ENCODE peak calls at places on chromosomes 5 and 9, in six cellular contexts. B is SK-N-SH, K is H1, R is HepG2, G is GM12878, J is HCT116. T is an unnamed sample.

GRCh38 chr9:115939065-115939765 is 214.4 kb upstream of the PAPPA start:
- DNase-seq in B (no peak), K (no peak), R (no peak), G (no peak), J (no peak), T (no peak)

GRCh38 chr5:111197523-111197922 is 26.7 kb upstream of the CAMK4 start:
- DNase-seq in B (peak), K (no peak), R (peak), G (no peak), J (no peak), T (no peak)

GRCh38 chr5:112379541-112380325 is 39.3 kb downstream of the EPB41L4A start:
- DNase-seq in B (no peak), K (no peak), R (no peak), G (no peak), J (no peak), T (no peak)

GRCh38 chr5:73816656-73817420 is 190.8 kb downstream of the ARHGEF28 start:
- DNase-seq in B (no peak), K (no peak), R (no peak), G (no peak), J (no peak), T (no peak)

GRCh38 chr5:34930527-34930844 is 1.1 kb downstream of the DNAJC21 start:
- DNase-seq in B (no peak), K (no peak), R (no peak), G (no peak), J (no peak), T (no peak)

GRCh38 chr5:137831526-137831925 is 36.1 kb upstream of the MYOT start:
- DNase-seq in B (no peak), K (no peak), R (no peak), G (no peak), J (no peak), T (no peak)

GRCh38 chr9:126335837-126336236 is 9.2 kb downstream of the MVB12B start:
- DNase-seq in B (peak), K (no peak), R (no peak), G (no peak), J (no peak), T (no peak)

GRCh38 chr9:123002754-123003153 is 30.7 kb upstream of the GPR21 start:
- DNase-seq in B (no peak), K (no peak), R (no peak), G (no peak), J (no peak), T (no peak)

GRCh38 chr9:126985870-126986498 is 71.4 kb downstream of the RALGPS1 start:
- DNase-seq in B (no peak), K (no peak), R (peak), G (peak), J (peak), T (no peak)

GRCh38 chr9:121574771-121575519 is 75.3 kb upstream of the GGTA1 start:
- DNase-seq in B (no peak), K (no peak), R (no peak), G (no peak), J (no peak), T (no peak)

GRCh38 chr9:121841771-121842611 is 190.6 kb downstream of the DAB2IP start:
- DNase-seq in B (no peak), K (no peak), R (no peak), G (no peak), J (no peak), T (no peak)

GRCh38 chr9:124450241-124450924 is at the start of gene ADGRD2:
- DNase-seq in B (peak), K (peak), R (no peak), G (no peak), J (no peak), T (no peak)

GRCh38 chr5:168987540-168988300 is 313.2 kb downstream of the SLIT3 start:
- DNase-seq in B (peak), K (peak), R (peak), G (no peak), J (peak), T (peak)

GRCh38 chr5:151923865-151924264 is 786 bp downstream of the GLRA1 start:
- DNase-seq in B (peak), K (peak), R (no peak), G (no peak), J (no peak), T (peak)

GRCh38 chr9:129110740-129111142 is at the start of gene CRAT:
- DNase-seq in B (peak), K (peak), R (peak), G (peak), J (peak), T (peak)

GRCh38 chr9:35566417-35566816 is 38.6 kb upstream of the TESK1 start:
- DNase-seq in B (no peak), K (no peak), R (no peak), G (no peak), J (no peak), T (no peak)

GRCh38 chr9:110126457-110126856 is 81.5 kb downstream of the C9orf152 start:
- DNase-seq in B (no peak), K (no peak), R (no peak), G (no peak), J (no peak), T (no peak)

GRCh38 chr5:167642779-167643517 is 648.5 kb upstream of the WWC1 start:
- DNase-seq in B (peak), K (no peak), R (no peak), G (no peak), J (no peak), T (no peak)

GRCh38 chr9:4665357-4665756 is 923 bp downstream of the SPATA6L start:
- DNase-seq in B (peak), K (no peak), R (no peak), G (no peak), J (no peak), T (no peak)
- TF ChIP-seq JUND in B (no peak), K (no peak), R (no peak), G (no peak), J (no peak), T (no peak)

GRCh38 chr5:143828710-143829109 is 16.7 kb downstream of the HMHB1 start:
- DNase-seq in B (no peak), K (no peak), R (no peak), G (no peak), J (no peak), T (no peak)

GRCh38 chr5:143824851-143825720 is 13.1 kb downstream of the HMHB1 start:
- DNase-seq in B (peak), K (peak), R (peak), G (peak), J (peak), T (peak)

DNA sequence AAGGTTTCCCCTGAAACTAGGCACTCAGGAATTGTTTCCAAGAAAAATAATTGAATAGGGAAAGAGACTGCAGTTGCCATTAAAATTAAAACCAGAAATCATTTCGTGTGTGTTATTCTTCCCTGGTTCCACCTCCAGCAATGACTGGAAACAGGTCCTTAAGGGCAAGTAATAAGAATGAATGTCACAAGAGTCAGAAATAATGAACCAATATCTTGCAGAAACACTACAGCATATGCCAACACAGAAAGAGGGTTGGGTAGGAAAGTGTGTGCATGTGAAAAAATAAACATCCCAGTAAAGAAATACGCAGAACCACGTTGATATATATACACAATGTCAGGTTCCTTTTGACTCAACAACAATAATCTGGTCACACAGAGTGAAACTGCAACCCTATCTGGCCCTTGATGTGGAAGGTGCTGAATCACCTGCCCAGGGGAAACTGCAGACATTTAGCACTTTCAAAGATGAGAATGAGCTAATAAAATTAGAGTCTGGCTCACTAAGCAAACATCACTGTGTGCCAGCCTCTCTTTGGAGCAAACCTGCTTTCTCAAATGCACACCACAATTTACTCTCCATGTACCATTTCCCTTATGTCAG is 15.1 kb downstream of the HMHB1 start:
- DNase-seq in B (no peak), K (no peak), R (no peak), G (peak), J (no peak), T (no peak)
- TF ChIP-seq JUND in B (no peak), K (no peak), R (no peak), G (no peak), J (no peak), T (no peak)

GRCh38 chr5:58456486-58456885 is 3.4 kb downstream of the PLK2 start:
- DNase-seq in B (no peak), K (no peak), R (no peak), G (no peak), J (no peak), T (no peak)
- TF ChIP-seq JUND in B (no peak), K (no peak), R (no peak), G (no peak), J (no peak), T (no peak)

DNA sequence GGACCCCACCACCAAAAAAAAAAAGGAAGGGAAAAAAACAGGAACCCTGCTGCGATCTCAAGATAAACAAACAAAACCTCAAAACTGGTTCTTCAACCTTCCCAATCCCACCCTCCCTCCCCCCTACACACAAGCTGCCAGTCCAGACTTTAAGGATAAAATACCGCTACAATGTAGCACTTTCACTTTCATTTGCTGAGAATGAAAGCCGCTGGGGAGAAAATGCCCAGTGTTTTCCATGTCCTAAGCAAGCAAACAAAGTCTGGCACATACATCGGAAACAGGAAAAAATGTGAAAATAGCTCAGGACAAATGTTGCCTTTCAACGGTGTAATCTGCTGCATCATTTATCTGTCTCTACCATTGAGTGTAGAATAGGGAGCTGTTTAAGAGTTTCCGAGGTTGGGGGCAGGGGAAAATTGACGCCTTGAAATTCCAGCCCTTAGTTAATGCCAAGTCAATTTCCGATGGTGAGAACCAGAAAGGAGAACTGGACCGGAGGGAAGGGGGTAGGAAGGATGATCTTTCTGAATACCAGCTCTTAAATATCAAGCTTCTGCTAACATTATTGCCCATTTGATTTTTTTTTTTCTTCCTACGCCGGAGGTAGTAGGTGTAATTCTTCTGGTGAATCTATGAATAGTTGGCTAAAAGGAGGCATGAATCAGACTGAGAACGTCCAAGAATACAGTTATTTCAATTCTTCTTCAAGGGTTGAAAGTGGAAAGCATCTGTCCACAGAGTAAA is 1.2 kb upstream of the ADAMTS6 start:
- DNase-seq in B (peak), K (no peak), R (peak), G (peak), J (no peak), T (peak)
- TF ChIP-seq JUND in B (peak), K (no peak), R (no peak), G (no peak), J (no peak), T (no peak)

GRCh38 chr9:137467896-137468295 is 8.8 kb upstream of the NSMF start:
- DNase-seq in B (no peak), K (no peak), R (no peak), G (no peak), J (no peak), T (no peak)

GRCh38 chr9:137467161-137467581 is 8.0 kb upstream of the NSMF start:
- DNase-seq in B (no peak), K (no peak), R (no peak), G (no peak), J (no peak), T (no peak)

GRCh38 chr9:137464291-137464999 is 5.3 kb upstream of the NSMF start:
- DNase-seq in B (no peak), K (no peak), R (no peak), G (no peak), J (no peak), T (no peak)

GRCh38 chr9:137465000-137465769 is 6.1 kb upstream of the NSMF start:
- DNase-seq in B (no peak), K (no peak), R (no peak), G (no peak), J (no peak), T (no peak)

DNA sequence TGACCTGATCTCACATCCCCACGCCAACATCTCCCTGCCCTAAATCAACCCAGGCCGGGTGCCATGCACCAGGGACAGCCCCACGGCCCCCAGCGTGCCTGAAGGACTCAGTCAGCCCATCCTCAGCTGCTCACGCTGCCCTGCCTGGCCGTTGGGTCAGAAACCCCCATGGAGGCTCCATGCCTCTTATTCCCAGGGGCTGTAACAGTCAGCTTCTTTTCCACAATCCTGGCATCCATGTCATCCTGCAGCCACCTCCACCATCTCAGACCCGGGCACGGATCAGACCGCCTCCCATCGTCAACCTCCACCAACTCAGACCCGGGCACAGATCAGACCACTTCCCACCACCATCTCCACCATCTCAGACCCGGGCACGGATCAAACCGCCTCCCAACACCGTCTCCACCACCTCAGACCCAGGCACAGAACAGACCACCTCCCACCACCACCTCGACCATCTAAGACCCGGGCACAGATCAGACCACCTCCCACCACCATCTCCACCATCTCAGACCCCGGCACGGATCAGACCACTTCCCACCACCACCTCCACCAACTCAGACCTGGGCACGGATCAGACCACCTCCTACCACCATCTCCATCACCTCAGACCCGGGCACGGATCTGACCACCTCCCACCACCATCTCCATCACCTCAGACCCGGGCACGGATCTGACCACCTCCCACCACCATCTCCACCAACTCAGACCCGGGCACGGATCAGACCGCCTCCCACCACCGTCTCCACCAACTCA is 7.1 kb upstream of the NSMF start:
- DNase-seq in B (no peak), K (no peak), R (no peak), G (no peak), J (no peak), T (no peak)
- TF ChIP-seq JUND in B (no peak), K (no peak), R (no peak), G (no peak), J (no peak), T (no peak)